ENCODE peak calls at places on chromosomes 6 and 20, in seven cellular contexts. A is HCT116, K is neural progenitor cell, D is PC-3, G is GM23248, L is MM.1S, O is GM23338. C is an unnamed sample.

GRCh38 chr6:123519191-123519510 is 117.6 kb downstream of the TRDN start:
- DNase-seq in A (no peak), K (no peak), D (no peak), G (no peak), L (no peak), O (no peak), C (no peak)

GRCh38 chr6:21101694-21102093 is 491.9 kb upstream of the SOX4 start:
- DNase-seq in A (no peak), K (no peak), D (no peak), G (no peak), L (no peak), O (no peak), C (no peak)

GRCh38 chr6:166950443-166950821 is 5.9 kb downstream of the RNASET2 start:
- DNase-seq in A (no peak), K (no peak), D (no peak), G (no peak), L (peak; percentile 71), O (no peak), C (no peak)

GRCh38 chr6:43575105-43575771 is 600 bp downstream of the XPO5 start:
- DNase-seq in A (no peak), K (peak; percentile 73), D (peak; percentile 17), G (peak; percentile 70), L (no peak), O (peak; percentile 73), C (peak; percentile 55)

GRCh38 chr6:125904871-125905270 is 51.7 kb upstream of the HINT3 start:
- DNase-seq in A (no peak), K (no peak), D (peak; percentile 93), G (peak; percentile 88), L (no peak), O (no peak), C (no peak)

GRCh38 chr6:113205563-113205962 is 651.6 kb upstream of the MARCKS start:
- DNase-seq in A (no peak), K (no peak), D (no peak), G (no peak), L (no peak), O (no peak), C (no peak)

GRCh38 chr20:33994624-33994913 is 858 bp downstream of the RALY start:
- DNase-seq in A (no peak), K (no peak), D (no peak), G (no peak), L (no peak), O (no peak), C (no peak)

GRCh38 chr20:52104546-52105044 is 87.0 kb downstream of the ZFP64 start:
- DNase-seq in A (no peak), K (peak; percentile 75), D (no peak), G (peak; percentile 49), L (no peak), O (peak; percentile 88), C (peak; percentile 18)

GRCh38 chr20:709864-710761 is 34.5 kb upstream of the SCRT2 start:
- DNase-seq in A (no peak), K (peak; percentile 73), D (no peak), G (no peak), L (no peak), O (peak; percentile 70), C (no peak)

GRCh38 chr6:116268589-116269293 is 11.0 kb downstream of the TSPYL1 start:
- DNase-seq in A (peak; percentile 68), K (peak; percentile 59), D (peak; percentile 85), G (peak; percentile 85), L (peak; percentile 77), O (peak; percentile 85), C (peak; percentile 78)

GRCh38 chr6:102223942-102224341 is 830.4 kb downstream of the GRIK2 start:
- DNase-seq in A (no peak), K (no peak), D (no peak), G (no peak), L (no peak), O (no peak), C (no peak)

GRCh38 chr6:137661601-137662000 is 167.4 kb upstream of the OLIG3 start:
- DNase-seq in A (no peak), K (no peak), D (peak; percentile 54), G (peak; percentile 52), L (peak; percentile 62), O (peak; percentile 77), C (no peak)

GRCh38 chr6:39050453-39051112 is 2.0 kb downstream of the GLP1R start:
- DNase-seq in A (no peak), K (no peak), D (no peak), G (no peak), L (no peak), O (no peak), C (no peak)

GRCh38 chr6:18226451-18226850 is 37.9 kb downstream of the DEK start:
- DNase-seq in A (no peak), K (no peak), D (no peak), G (peak; percentile 76), L (no peak), O (no peak), C (no peak)

GRCh38 chr6:34791164-34791841 is 580 bp upstream of the BLTP3A start:
- DNase-seq in A (peak; percentile 10), K (peak; percentile 62), D (peak; percentile 41), G (peak; percentile 61), L (peak; percentile 45), O (peak; percentile 75), C (peak; percentile 69)

GRCh38 chr6:166286831-166287271 is 21.3 kb downstream of the PRR18 start:
- DNase-seq in A (no peak), K (no peak), D (no peak), G (no peak), L (no peak), O (peak; percentile 47), C (no peak)

GRCh38 chr6:105302617-105303128 is 100.2 kb downstream of the PREP start:
- DNase-seq in A (no peak), K (peak; percentile 20), D (peak; percentile 34), G (no peak), L (no peak), O (peak; percentile 41), C (no peak)

GRCh38 chr6:129252377-129253071 is 369.6 kb downstream of the LAMA2 start:
- DNase-seq in A (no peak), K (no peak), D (peak; percentile 32), G (no peak), L (no peak), O (no peak), C (no peak)

GRCh38 chr20:4711511-4711910 is 10.2 kb upstream of the PRND start:
- DNase-seq in A (no peak), K (no peak), D (no peak), G (no peak), L (peak; percentile 65), O (no peak), C (no peak)

GRCh38 chr6:105740946-105741605 is 338.2 kb upstream of the PREP start:
- DNase-seq in A (no peak), K (no peak), D (no peak), G (peak; percentile 68), L (no peak), O (no peak), C (no peak)

GRCh38 chr20:17490501-17490900 is 40.7 kb downstream of the BFSP1 start:
- DNase-seq in A (no peak), K (no peak), D (no peak), G (no peak), L (no peak), O (no peak), C (no peak)

GRCh38 chr6:137660296-137660731 is 166.1 kb upstream of the OLIG3 start:
- DNase-seq in A (no peak), K (no peak), D (no peak), G (no peak), L (peak; percentile 29), O (no peak), C (no peak)

GRCh38 chr6:166488081-166488685 is 98.3 kb downstream of the RAMACL start:
- DNase-seq in A (no peak), K (peak; percentile 19), D (no peak), G (peak; percentile 19), L (peak; percentile 89), O (no peak), C (no peak)

DNA sequence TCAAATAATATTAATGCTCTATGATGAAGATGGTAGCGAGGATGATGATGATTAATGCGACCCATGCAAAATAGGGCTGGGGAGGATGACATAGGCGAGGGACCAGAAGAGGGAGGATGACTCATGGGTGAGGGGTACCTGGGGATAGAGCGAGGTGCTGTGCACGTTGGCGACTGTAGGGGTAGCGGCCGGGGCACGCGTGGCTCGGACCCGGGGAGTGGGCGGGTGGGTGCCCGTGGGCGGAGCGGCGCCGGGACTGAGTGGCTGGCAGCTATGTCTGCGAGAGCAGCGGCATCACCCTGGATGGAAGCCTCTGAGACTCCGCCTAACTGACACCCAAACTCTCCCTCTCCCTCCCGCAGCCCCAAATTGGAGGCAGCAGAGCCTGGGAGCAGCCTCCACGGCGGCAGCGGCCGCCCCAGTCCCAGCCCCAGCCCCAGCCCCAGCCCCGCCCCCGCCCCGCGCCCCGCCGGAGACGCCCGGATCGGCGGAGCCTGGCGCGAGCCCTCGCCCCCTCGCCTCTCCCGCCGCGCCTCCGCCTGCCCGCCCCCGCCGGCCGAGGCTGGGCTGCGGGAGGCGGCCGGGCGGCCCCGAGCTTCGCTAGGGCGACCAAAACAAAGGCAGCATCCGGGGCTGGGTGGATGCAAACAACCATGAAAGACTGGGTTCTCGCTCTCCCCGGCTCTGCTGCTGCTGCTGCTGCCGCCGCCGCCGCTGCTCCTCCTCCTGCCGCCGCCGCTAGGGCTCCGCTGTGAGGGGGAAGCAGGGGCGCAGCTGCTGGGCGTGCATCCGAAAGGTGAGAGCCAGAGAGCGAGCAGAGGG is at the start of gene RIMS1:
- DNase-seq in A (no peak), K (peak; percentile 84), D (no peak), G (peak; percentile 57), L (peak; percentile 57), O (peak; percentile 82), C (peak; percentile 54)
- TF ChIP-seq EZH2 in A (no peak), K (no peak), D (no peak), G (no peak), L (no peak), O (no peak), C (no peak)

GRCh38 chr20:2871111-2871465 is 2.2 kb upstream of the PTPRA start:
- DNase-seq in A (no peak), K (no peak), D (no peak), G (peak; percentile 50), L (no peak), O (no peak), C (no peak)
- H3K4me2 ChIP-seq in A (peak overlapping the region; percentile 67), K (peak overlapping the region; percentile 53), D (peak overlapping the region; percentile 54), G (peak overlapping the region; percentile 85), L (no peak overlapping the region), O (no peak overlapping the region), C (no peak overlapping the region)

GRCh38 chr6:139982652-139983051 is 608.2 kb upstream of the CITED2 start:
- DNase-seq in A (no peak), K (peak; percentile 45), D (peak; percentile 59), G (peak; percentile 56), L (no peak), O (peak; percentile 50), C (no peak)
- TF ChIP-seq EZH2phosphoT487 in A (no peak), K (no peak), D (no peak), G (no peak), L (no peak), O (no peak), C (no peak)

DNA sequence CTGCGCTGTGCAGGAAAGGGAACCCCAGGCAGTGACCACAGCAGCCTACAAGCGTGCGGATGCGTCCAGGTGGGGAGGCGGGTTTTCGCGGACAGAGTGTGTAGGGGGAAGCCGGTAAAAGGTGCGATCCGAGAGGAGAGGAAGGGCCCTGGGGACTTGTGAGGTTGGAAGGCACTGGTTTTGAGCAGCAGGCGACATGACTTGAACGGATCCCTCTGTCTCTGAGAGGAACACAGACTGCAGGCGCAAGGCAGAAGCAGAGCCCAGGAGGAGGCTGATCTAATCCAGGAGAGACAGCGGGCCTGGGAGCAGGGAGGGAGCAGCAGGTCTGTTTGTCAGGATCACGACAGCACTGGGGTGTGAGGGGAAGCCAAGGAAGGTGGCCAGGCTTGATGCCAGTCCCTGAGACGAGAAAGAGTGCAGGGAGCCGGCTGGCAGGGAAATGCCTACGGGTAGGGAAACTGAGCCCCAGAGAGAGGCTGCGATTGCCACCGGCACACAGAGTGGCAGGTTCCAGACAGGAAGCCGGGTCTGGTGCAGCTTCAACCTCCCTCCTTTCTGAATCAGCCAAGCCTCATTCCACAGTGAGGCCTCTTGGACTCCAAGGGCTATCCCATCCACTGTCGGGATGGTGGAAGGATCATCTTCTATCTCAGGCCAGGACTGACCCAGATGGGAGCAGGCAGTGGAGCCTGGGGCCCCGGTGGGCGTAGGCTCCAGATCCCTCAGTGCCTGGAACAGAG is 57.1 kb downstream of the HNF4A start:
- DNase-seq in A (no peak), K (no peak), D (no peak), G (peak; percentile 22), L (no peak), O (no peak), C (no peak)
- TF ChIP-seq EZH2 in A (no peak), K (no peak), D (no peak), G (no peak), L (no peak), O (no peak), C (no peak)